ENCODE peak calls at places on chromosomes 13 and 19, in five cellular contexts. K is IMR-90, H is A549, O is H1, B is HepG2. T is an unnamed sample.

GRCh38 chr19:12668937-12669271 is 2.3 kb downstream of the WDR83 start:
- DNase-seq in K (peak), H (no peak), O (peak), B (peak), T (peak)

GRCh38 chr13:105327727-105328126 is 1207.7 kb downstream of the EFNB2 start:
- DNase-seq in K (peak), H (no peak), O (no peak), B (no peak), T (no peak)

GRCh38 chr19:53008061-53008778 is 5.5 kb upstream of the ERVV-1 start:
- DNase-seq in K (no peak), H (no peak), O (no peak), B (no peak), T (no peak)

GRCh38 chr13:51838235-51838846 is 6.6 kb downstream of the TMEM272 start:
- DNase-seq in K (peak), H (no peak), O (no peak), B (no peak), T (no peak)

GRCh38 chr13:96090240-96091101 is 564 bp downstream of the HS6ST3 start:
- DNase-seq in K (no peak), H (no peak), O (peak), B (no peak), T (no peak)

GRCh38 chr19:42261763-42262162 is 6.8 kb upstream of the ERF start:
- DNase-seq in K (no peak), H (no peak), O (no peak), B (no peak), T (no peak)

GRCh38 chr13:80695841-80696240 is 354.9 kb upstream of the SPRY2 start:
- DNase-seq in K (no peak), H (no peak), O (no peak), B (no peak), T (no peak)

GRCh38 chr13:24183741-24184182 is 23.2 kb downstream of the SPATA13 start:
- DNase-seq in K (no peak), H (no peak), O (no peak), B (peak), T (no peak)

GRCh38 chr13:32036131-32036695 is 4.6 kb downstream of the FRY start:
- DNase-seq in K (no peak), H (no peak), O (no peak), B (no peak), T (no peak)

GRCh38 chr19:7932276-7932929 is 6.5 kb upstream of the CTXN1 start:
- DNase-seq in K (no peak), H (no peak), O (no peak), B (no peak), T (no peak)

GRCh38 chr19:35117791-35118190 is 2.2 kb downstream of the FXYD3 start:
- DNase-seq in K (no peak), H (no peak), O (no peak), B (no peak), T (no peak)

GRCh38 chr13:30224732-30225131 is 82.6 kb downstream of the KATNAL1 start:
- DNase-seq in K (peak), H (peak), O (no peak), B (no peak), T (no peak)

GRCh38 chr13:32471187-32471922 is 43.4 kb upstream of the N4BP2L1 start:
- DNase-seq in K (peak), H (no peak), O (no peak), B (no peak), T (peak)

GRCh38 chr19:4713384-4713951 is 10.2 kb downstream of the DPP9 start:
- DNase-seq in K (peak), H (peak), O (no peak), B (no peak), T (no peak)

GRCh38 chr13:105395041-105395440 is 1140.4 kb downstream of the EFNB2 start:
- DNase-seq in K (peak), H (no peak), O (no peak), B (no peak), T (no peak)

GRCh38 chr13:39672378-39673132 is 17.1 kb downstream of the COG6 start:
- DNase-seq in K (no peak), H (no peak), O (no peak), B (no peak), T (no peak)

GRCh38 chr19:31408460-31409124 is 59.4 kb upstream of the TSHZ3 start:
- DNase-seq in K (peak), H (no peak), O (no peak), B (no peak), T (no peak)
- TF ChIP-seq MAFK in K (no peak), H (no peak), O (no peak), B (no peak), T (no peak)

GRCh38 chr19:50793558-50794065 is 3.4 kb downstream of the ACP4 start:
- DNase-seq in K (no peak), H (no peak), O (peak), B (no peak), T (no peak)

GRCh38 chr19:50795665-50796073 is 5.5 kb downstream of the ACP4 start:
- DNase-seq in K (no peak), H (no peak), O (no peak), B (no peak), T (no peak)

GRCh38 chr19:50796128-50796633 is 6.0 kb downstream of the ACP4 start:
- DNase-seq in K (no peak), H (no peak), O (no peak), B (peak), T (no peak)

GRCh38 chr19:50794074-50794777 is 4.0 kb downstream of the ACP4 start:
- DNase-seq in K (no peak), H (peak), O (peak), B (no peak), T (peak)

DNA sequence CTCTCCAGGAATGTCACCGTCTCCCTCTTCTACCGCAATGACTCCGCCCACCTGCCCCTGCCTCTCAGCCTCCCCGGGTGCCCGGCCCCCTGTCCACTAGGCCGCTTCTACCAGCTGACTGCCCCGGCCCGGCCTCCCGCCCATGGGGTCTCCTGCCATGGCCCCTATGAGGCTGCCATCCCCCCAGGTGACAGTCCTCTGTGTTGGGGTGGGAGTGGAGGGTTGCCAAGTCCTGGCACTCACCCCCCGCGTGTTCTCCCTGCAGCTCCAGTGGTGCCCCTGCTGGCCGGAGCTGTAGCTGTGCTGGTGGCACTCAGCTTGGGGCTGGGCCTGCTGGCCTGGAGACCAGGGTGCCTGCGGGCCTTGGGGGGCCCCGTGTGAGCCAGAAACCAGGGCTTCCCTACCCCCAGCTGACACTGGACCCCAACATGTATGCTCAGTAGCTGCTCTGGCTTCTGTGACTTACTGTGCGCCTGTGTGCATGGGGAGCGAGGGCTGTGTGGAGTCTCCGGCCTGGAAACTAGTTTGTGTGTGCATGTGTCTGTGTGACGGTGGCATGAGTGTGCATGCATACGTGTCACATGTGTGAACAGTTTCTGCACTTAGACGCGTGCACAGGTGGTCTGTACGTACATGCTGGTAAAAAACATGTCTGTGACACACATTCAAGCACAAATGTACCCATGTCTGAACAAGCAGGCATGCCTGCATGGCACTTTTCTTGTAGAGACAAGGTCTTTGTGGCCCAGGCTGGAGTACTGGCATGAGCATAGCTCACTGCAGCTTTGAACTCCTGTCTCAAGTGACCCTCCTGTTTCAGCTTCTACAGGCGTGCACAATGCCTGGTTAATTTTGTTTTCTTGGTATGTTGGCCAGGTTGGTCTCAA is 4.8 kb downstream of the ACP4 start:
- DNase-seq in K (no peak), H (no peak), O (peak), B (no peak), T (peak)
- TF ChIP-seq MAFK in K (no peak), H (peak), O (no peak), B (no peak), T (no peak)

DNA sequence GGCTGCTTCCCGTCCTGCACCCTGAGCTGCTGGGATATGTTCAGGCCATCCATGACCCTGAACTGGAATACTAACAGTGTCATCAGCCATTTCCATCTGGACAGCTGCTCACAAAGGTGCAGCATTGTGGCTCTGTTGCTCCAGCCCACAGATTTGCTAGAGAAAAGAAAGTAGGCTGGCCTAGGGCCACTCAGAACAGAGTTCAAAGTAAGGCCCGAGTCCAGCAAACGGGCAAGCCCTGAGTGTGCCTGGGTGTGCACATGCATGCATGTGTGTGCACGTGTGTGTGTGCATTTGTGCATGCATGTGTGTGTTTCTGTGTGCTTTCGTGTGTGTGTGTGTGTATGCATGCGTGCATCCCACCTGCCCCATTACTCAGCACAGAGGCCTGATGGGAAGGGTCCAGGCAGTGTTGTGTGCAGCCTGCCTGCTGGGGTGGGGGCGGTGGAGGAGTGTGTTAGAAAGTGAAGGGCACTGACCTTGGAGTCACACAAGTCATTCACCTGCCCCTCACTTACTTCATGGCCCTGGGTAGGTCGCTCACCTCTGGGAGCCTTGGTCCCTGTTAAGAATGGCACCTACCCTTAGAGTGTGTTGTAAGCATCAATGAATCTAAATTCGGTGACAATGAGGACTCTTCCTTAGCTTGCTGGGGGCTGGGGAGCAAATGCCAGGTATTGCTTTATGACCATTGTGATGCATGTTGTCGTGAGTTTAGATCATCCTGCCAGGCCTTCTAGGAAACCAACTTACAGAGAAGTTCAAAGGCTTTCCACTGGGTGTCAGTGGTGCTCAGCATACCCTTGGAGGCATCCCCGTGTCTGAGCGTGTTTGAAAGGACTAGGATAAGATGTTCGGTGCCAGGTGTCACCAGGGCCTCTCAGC is 53.2 kb downstream of the GPR12 start:
- DNase-seq in K (peak), H (peak), O (no peak), B (peak), T (peak)
- TF ChIP-seq MAFK in K (no peak), H (no peak), O (no peak), B (no peak), T (no peak)

GRCh38 chr13:98035373-98035772 is 81.9 kb downstream of the IPO5 start:
- DNase-seq in K (no peak), H (no peak), O (no peak), B (no peak), T (no peak)

GRCh38 chr13:98039261-98039660 is 85.8 kb downstream of the IPO5 start:
- DNase-seq in K (no peak), H (no peak), O (no peak), B (no peak), T (no peak)

GRCh38 chr13:98032168-98032567 is 78.7 kb downstream of the IPO5 start:
- DNase-seq in K (no peak), H (no peak), O (no peak), B (no peak), T (no peak)

GRCh38 chr13:98033277-98034247 is 80.1 kb downstream of the IPO5 start:
- DNase-seq in K (peak), H (peak), O (no peak), B (peak), T (no peak)
- TF ChIP-seq MAFK in K (no peak), H (no peak), O (no peak), B (no peak), T (no peak)

DNA sequence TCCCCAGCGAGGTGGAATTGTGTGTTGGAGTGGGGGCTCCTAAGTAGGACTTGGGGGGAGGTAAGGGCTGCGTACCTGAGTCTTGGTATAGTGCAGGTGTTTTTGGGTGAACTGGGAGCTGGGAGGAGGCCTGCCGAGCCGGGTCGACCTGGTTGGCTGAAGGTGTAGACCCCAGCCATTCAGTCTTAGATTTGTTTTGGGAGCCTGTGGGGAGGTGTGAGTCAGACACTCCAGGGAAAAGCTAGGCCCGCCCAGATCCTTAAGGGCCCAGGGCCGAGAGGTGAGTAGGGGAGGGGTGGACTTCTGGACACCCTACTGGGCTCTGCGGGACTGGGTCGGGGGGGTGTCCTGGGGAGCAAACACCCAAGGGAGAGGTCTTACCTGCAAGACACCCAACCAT is 935 bp downstream of the CRB3 start:
- DNase-seq in K (no peak), H (no peak), O (no peak), B (no peak), T (no peak)
- TF ChIP-seq MAFK in K (no peak), H (no peak), O (no peak), B (no peak), T (no peak)

GRCh38 chr13:60944863-60945262 is 470.8 kb downstream of the PCDH20 start:
- DNase-seq in K (no peak), H (no peak), O (no peak), B (no peak), T (no peak)

DNA sequence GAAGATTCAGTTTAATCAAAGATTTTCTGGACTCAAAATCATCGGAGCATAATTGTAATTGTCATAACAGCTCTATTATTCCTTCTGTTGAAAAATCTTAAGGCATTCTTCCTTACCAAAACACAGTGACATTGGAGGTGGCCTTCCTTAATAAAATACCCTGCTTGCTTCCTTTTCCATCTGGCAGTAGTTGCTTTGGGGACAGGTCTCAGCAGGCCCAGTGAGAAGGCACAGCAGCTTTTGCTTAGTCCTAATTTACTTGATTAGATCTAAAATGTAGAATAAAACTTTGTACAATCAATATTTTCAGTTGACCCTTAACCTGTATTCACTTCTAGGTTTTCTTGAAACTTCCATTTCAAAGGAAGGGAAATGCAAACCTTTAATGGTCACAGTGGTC is 471.6 kb downstream of the PCDH20 start:
- DNase-seq in K (no peak), H (no peak), O (no peak), B (no peak), T (no peak)
- TF ChIP-seq MAFK in K (no peak), H (no peak), O (no peak), B (no peak), T (no peak)

T was measured in K562.